ENCODE peak calls at places on chromosomes 13 and 19, in six cellular contexts. D is RPMI8226, H is GM18507, E is IMR-90, B is kidney tubule cell, N is NCI-H1105. U is an unnamed sample.

GRCh38 chr13:72341904-72342303 is 385.5 kb downstream of the MZT1 start:
- DNase-seq in D (no peak), H (no peak), E (no peak), B (no peak), N (no peak), U (no peak)

GRCh38 chr13:100658363-100658762 is 16.2 kb downstream of the TMTC4 start:
- DNase-seq in D (no peak), H (no peak), E (no peak), B (no peak), N (no peak), U (no peak)

GRCh38 chr19:42066075-42066754 is 3.8 kb downstream of the GRIK5 start:
- DNase-seq in D (no peak), H (no peak), E (peak; percentile 19), B (peak; percentile 42), N (peak; percentile 73), U (no peak)

GRCh38 chr19:54906819-54907218 is 871 bp downstream of the NCR1 start:
- DNase-seq in D (no peak), H (no peak), E (no peak), B (no peak), N (no peak), U (no peak)

GRCh38 chr13:50344717-50345116 is 329.5 kb downstream of the KCNRG start:
- DNase-seq in D (no peak), H (no peak), E (no peak), B (no peak), N (no peak), U (no peak)

GRCh38 chr13:32176696-32177095 is 138.5 kb downstream of the ZAR1L start:
- DNase-seq in D (no peak), H (no peak), E (no peak), B (no peak), N (no peak), U (no peak)

GRCh38 chr13:48319458-48320395 is 16.2 kb downstream of the RB1 start:
- DNase-seq in D (no peak), H (no peak), E (no peak), B (no peak), N (no peak), U (no peak)

GRCh38 chr19:40216777-40217026 is 1.5 kb downstream of the TTC9B start:
- DNase-seq in D (no peak), H (no peak), E (no peak), B (no peak), N (no peak), U (no peak)

GRCh38 chr19:10006335-10006708 is 4.0 kb downstream of the COL5A3 start:
- DNase-seq in D (no peak), H (no peak), E (peak; percentile 72), B (no peak), N (no peak), U (no peak)

GRCh38 chr13:113863511-113864302 is at the start of gene GAS6:
- DNase-seq in D (peak; percentile 81), H (no peak), E (no peak), B (peak; percentile 54), N (peak; percentile 73), U (peak; percentile 53)

GRCh38 chr19:17035842-17036424 is 9.3 kb upstream of the CPAMD8 start:
- DNase-seq in D (peak; percentile 49), H (no peak), E (no peak), B (no peak), N (no peak), U (no peak)

GRCh38 chr13:109803822-109804221 is 17.4 kb upstream of the IRS2 start:
- DNase-seq in D (no peak), H (no peak), E (no peak), B (peak; percentile 30), N (no peak), U (no peak)

GRCh38 chr19:49151339-49152217 is 3.6 kb downstream of the HRC start:
- DNase-seq in D (peak; percentile 80), H (no peak), E (peak; percentile 11), B (peak; percentile 70), N (peak; percentile 68), U (no peak)